ENCODE peak calls at places on chromosome 21, in seven cellular contexts. H, Z, D, N, X, E and L are unnamed samples.
A peak's percentile ranks its signal among the peaks of the same experiment; 100 is the strongest.

GRCh38 chr21:31201548-31201947 is 142.5 kb downstream of the TIAM1 start:
- DNase-seq in H (no peak), D (no peak), Z (no peak), E (no peak), N (no peak), X (peak; percentile 74), L (no peak)

GRCh38 chr21:43921602-43921978 is 56.6 kb downstream of the AGPAT3 start:
- DNase-seq in N (no peak), Z (no peak), D (no peak), E (no peak), H (no peak), X (no peak), L (no peak)

GRCh38 chr21:25515484-25516405 is 91.5 kb downstream of the MRPL39 start:
- DNase-seq in H (no peak), Z (no peak), E (peak; percentile 14), X (peak; percentile 60), N (no peak), D (no peak), L (no peak)

GRCh38 chr21:44761011-44761729 is 40.5 kb downstream of the UBE2G2 start:
- DNase-seq in D (peak; percentile 38), H (no peak), Z (no peak), E (peak; percentile 30), X (no peak), N (no peak), L (peak; percentile 59)

GRCh38 chr21:33273044-33273443 is 6.9 kb downstream of the IL10RB start:
- DNase-seq in Z (no peak), D (no peak), X (peak; percentile 62), N (no peak), E (no peak), H (no peak), L (no peak)

GRCh38 chr21:31650930-31651329 is 8.6 kb upstream of the SOD1 start:
- DNase-seq in X (no peak), E (no peak), Z (no peak), N (no peak), D (no peak), H (no peak), L (no peak)

GRCh38 chr21:40115775-40116174 is 248.5 kb downstream of the PCP4 start:
- DNase-seq in N (no peak), D (no peak), E (no peak), X (no peak), Z (no peak), H (no peak), L (no peak)

GRCh38 chr21:44463716-44464115 is 8.4 kb downstream of the LRRC3 start:
- DNase-seq in D (no peak), Z (no peak), H (peak; percentile 39), E (no peak), N (no peak), X (no peak), L (no peak)

GRCh38 chr21:42336065-42336464 is 14.7 kb downstream of the TFF2 start:
- DNase-seq in D (no peak), N (peak; percentile 18), X (peak; percentile 3), Z (no peak), H (no peak), E (peak; percentile 47), L (no peak)

GRCh38 chr21:42248783-42249597 is 30.1 kb downstream of the ABCG1 start:
- DNase-seq in D (no peak), E (no peak), X (no peak), Z (no peak), N (no peak), H (no peak), L (no peak)

GRCh38 chr21:42340187-42340586 is 10.6 kb downstream of the TFF2 start:
- DNase-seq in X (no peak), N (no peak), Z (no peak), D (no peak), E (no peak), H (no peak), L (no peak)

GRCh38 chr21:41580758-41581554 is 73.0 kb upstream of the TMPRSS2 start:
- DNase-seq in D (no peak), E (no peak), Z (peak; percentile 48), N (peak; percentile 87), X (no peak), H (no peak), L (peak; percentile 83)

GRCh38 chr21:28758883-28759242 is 233.8 kb downstream of the LTN1 start:
- DNase-seq in X (no peak), H (no peak), D (no peak), N (no peak), Z (no peak), E (no peak), L (no peak)

GRCh38 chr21:44755227-44755626 is 43.9 kb upstream of the TSPEAR start:
- DNase-seq in E (no peak), H (no peak), Z (no peak), N (no peak), D (no peak), X (no peak), L (peak; percentile 4)

GRCh38 chr21:33441489-33442477 is 38.0 kb downstream of the TMEM50B start:
- DNase-seq in H (no peak), N (peak; percentile 96), X (peak; percentile 74), E (peak; percentile 32), D (peak; percentile 78), Z (no peak), L (no peak)

GRCh38 chr21:29155118-29155932 is 24.9 kb downstream of the MAP3K7CL start:
- DNase-seq in H (peak; percentile 60), N (peak; percentile 61), X (peak; percentile 95), E (peak; percentile 29), D (peak; percentile 82), Z (peak; percentile 71), L (no peak)

GRCh38 chr21:20603236-20603635 is 395.0 kb upstream of the NCAM2 start:
- DNase-seq in X (no peak), E (no peak), Z (no peak), H (no peak), N (no peak), D (no peak), L (no peak)

GRCh38 chr21:39660596-39660995 is 47.9 kb downstream of the B3GALT5 start:
- DNase-seq in E (no peak), X (peak; percentile 92), N (peak; percentile 27), D (no peak), Z (peak; percentile 53), H (peak; percentile 31), L (no peak)

GRCh38 chr21:24759348-24760118 is 847.7 kb downstream of the MRPL39 start:
- DNase-seq in H (no peak), E (no peak), N (no peak), Z (no peak), D (no peak), X (no peak), L (no peak)

GRCh38 chr21:24197956-24198355 is 1409.3 kb downstream of the MRPL39 start:
- DNase-seq in X (peak; percentile 5), H (no peak), Z (no peak), D (no peak), E (no peak), N (no peak), L (no peak)

DNA sequence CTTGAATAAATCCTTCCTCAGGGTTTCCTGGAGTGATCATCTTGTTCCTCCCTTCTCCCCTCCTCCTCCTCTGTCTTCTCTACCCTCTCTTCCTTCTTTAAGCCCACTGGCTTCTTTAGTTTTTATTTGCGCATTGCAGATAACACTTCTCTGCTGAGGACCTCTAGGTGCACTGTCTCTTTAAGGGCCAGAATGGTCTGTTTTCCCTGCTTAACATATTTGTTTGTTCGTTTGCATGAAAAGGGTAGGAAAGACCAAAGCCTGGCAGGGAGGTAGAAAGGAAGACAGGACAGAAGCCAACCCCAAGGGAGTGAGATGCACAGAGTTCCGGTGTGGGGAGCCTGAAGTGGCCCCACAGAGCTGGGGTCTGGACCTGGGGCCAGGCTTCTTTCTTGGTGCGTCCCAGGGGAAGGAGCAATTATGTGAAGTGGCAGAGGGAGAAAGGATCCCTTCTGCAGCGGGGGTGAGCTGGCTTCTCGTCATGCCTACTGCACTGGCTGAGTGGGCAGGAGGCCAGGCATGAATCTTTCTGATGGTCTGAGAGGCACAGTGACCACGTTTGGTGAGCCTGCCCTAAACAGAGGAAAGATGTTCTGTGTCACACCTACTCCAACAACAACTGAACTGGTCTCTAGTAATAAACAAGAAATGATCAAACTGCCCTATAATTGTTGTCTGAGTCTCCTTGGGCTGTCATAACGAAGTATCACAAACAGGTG is 232.7 kb downstream of the KCNJ6 start:
- DNase-seq in H (no peak), D (no peak), E (no peak), N (no peak), Z (no peak), X (no peak), L (no peak)
- TF ChIP-seq CTCF in H (no peak), D (no peak), E (no peak), N (no peak), Z (no peak), X (no peak), L (no peak)

DNA sequence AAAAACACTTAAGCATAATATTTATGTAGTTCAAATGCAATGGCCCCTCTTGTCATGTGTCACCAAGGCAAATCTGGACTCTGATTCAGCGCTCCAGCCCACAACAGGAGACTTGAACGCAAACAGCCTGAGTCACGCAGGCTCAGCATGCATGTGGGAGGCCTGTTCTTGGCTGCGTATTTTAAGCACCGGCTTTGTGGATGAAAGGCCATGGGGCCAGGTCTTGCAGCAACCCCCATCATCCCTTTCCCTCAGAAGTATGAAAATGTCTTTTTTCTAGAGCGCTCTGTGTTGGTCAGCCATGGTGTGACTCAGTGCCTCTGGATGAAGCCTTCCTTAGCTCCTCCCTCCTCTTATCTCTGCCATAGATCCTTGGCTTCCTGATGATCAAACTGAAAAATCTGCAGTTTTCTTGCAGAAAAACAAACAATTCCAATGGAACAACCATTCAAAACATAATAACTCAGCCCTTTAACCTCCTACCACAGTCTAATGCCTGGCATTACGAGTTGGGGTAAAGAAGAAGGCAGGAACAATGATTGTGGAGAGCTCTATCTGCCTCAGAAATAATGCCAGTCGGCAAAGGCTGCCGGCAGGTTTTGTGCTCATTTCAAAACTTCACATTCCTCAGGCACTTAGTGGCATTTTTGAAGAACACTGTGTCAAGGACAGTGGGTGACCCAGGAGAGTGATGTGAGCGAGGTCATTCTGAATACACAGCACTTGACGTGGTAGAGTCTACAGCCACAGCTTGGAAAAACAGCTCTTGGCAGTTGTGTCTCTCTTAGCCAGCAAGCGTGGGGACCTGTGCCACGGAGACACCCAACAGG is 167.5 kb downstream of the CLIC6 start:
- DNase-seq in X (peak; percentile 100), D (peak; percentile 90), H (peak; percentile 70), E (no peak), N (peak; percentile 94), Z (peak; percentile 88), L (peak; percentile 88)
- H3K4me3 ChIP-seq in X (peak overlapping the region; percentile 17), D (no peak overlapping the region), H (no peak overlapping the region), E (no peak overlapping the region), N (no peak overlapping the region), Z (peak overlapping the region; percentile 31), L (no peak overlapping the region)

GRCh38 chr21:27693376-27693775 is 726.5 kb upstream of the ADAMTS5 start:
- DNase-seq in E (no peak), D (no peak), N (peak; percentile 98), Z (no peak), H (no peak), X (peak; percentile 41), L (no peak)
- H3K27ac ChIP-seq in E (no peak overlapping the region), D (no peak overlapping the region), N (peak overlapping the region; percentile 98), Z (no peak overlapping the region), H (no peak overlapping the region), X (no peak overlapping the region), L (peak overlapping the region; percentile 59)

DNA sequence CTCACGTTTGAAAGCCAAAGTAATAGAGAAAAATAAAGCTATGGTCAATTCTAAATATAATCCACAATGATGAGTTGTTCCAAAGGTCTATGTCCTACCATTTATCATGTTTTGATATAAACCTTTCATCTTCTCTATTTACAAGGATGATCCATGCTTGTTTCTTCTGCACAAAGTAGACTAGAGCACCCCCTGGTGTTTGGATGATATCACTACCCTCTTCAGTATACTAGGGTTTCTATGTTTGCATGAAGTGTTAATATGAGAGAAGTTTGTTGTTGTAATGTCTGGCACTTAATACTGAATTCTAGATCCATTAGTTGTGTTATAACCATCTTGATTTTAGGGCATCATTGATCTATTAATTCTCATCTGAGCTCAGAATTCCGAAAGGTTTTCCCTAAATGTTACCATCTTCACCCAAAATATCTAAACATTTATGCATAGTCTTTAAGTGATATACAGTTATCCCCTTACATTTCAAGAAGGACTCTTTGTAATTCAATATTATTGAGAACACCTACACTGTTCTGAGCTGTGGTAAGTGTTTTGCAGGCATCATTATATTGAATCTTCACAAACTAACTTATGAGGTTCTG is 21.1 kb downstream of the CLDN8 start:
- DNase-seq in H (no peak), Z (no peak), X (no peak), N (peak; percentile 52), E (peak; percentile 64), D (no peak), L (no peak)
- TF ChIP-seq CTCF in H (no peak), Z (peak; percentile 52), X (no peak), N (peak; percentile 86), E (peak; percentile 65), D (peak; percentile 11), L (peak; percentile 90)